ENCODE peak calls at places on chromosomes 4 and X, in nine cellular contexts. G is HS-27A; L is WTC11; A is naive B cell; Q is stimulated activated naive CD4-positive, alpha-beta T cell; J is LoVo; I is DND-41; C is effector CD4-positive, alpha-beta T cell; B is dermis blood vessel endothelial cell. R is an unnamed sample.

GRCh38 chr4:1234811-1235292 is 14.1 kb downstream of the CTBP1 start:
- DNase-seq in G (no peak), L (no peak), A (no peak), Q (no peak), J (no peak), I (no peak), C (no peak), B (no peak), R (peak; percentile 12)

GRCh38 chrX:118977424-118977823 is 3.0 kb downstream of the LONRF3 start:
- DNase-seq in G (no peak), L (no peak), A (no peak), Q (no peak), J (no peak), I (no peak), C (no peak), B (no peak), R (no peak)

GRCh38 chr4:119025916-119026661 is 109.5 kb upstream of the MYOZ2 start:
- DNase-seq in G (no peak), L (no peak), A (no peak), Q (no peak), J (peak; percentile 73), I (no peak), C (no peak), B (no peak), R (peak; percentile 78)

GRCh38 chrX:95063554-95063953 is 1389.5 kb downstream of the FAM133A start:
- DNase-seq in G (no peak), L (no peak), A (no peak), Q (no peak), J (no peak), I (no peak), C (no peak), B (no peak), R (no peak)

GRCh38 chr4:173040200-173040599 is 128.4 kb upstream of the GALNT7 start:
- DNase-seq in G (no peak), L (no peak), A (no peak), Q (no peak), J (no peak), I (no peak), C (no peak), B (peak; percentile 64), R (no peak)

GRCh38 chr4:118814054-118814453 is 21.9 kb downstream of the SEC24D start:
- DNase-seq in G (no peak), L (no peak), A (no peak), Q (no peak), J (no peak), I (no peak), C (no peak), B (no peak), R (no peak)

GRCh38 chr4:80053140-80053910 is 19.7 kb downstream of the ANTXR2 start:
- DNase-seq in G (no peak), L (no peak), A (no peak), Q (no peak), J (no peak), I (no peak), C (no peak), B (no peak), R (no peak)

GRCh38 chr4:186722856-186723206 is 825 bp downstream of the FAT1 start:
- DNase-seq in G (no peak), L (no peak), A (no peak), Q (no peak), J (no peak), I (no peak), C (no peak), B (no peak), R (no peak)

GRCh38 chr4:153290134-153290533 is 54.4 kb upstream of the MND1 start:
- DNase-seq in G (no peak), L (no peak), A (no peak), Q (no peak), J (no peak), I (no peak), C (no peak), B (no peak), R (no peak)

GRCh38 chr4:97394653-97395052 is 748.6 kb downstream of the STPG2 start:
- DNase-seq in G (no peak), L (no peak), A (no peak), Q (no peak), J (no peak), I (no peak), C (no peak), B (no peak), R (no peak)

GRCh38 chr4:56424697-56425514 is 10.5 kb downstream of the PPAT start:
- DNase-seq in G (no peak), L (no peak), A (peak; percentile 37), Q (peak; percentile 6), J (no peak), I (no peak), C (peak; percentile 35), B (peak; percentile 68), R (no peak)

GRCh38 chr4:164446516-164446915 is 307.4 kb upstream of the SMIM31 start:
- DNase-seq in G (no peak), L (no peak), A (no peak), Q (no peak), J (no peak), I (no peak), C (no peak), B (no peak), R (no peak)

GRCh38 chr4:78166582-78166981 is 109.5 kb downstream of the FRAS1 start:
- DNase-seq in G (no peak), L (no peak), A (no peak), Q (no peak), J (no peak), I (no peak), C (no peak), B (no peak), R (no peak)

GRCh38 chrX:44693255-44693654 is 150.6 kb upstream of the DUSP21 start:
- DNase-seq in G (no peak), L (no peak), A (no peak), Q (no peak), J (peak; percentile 41), I (no peak), C (no peak), B (no peak), R (no peak)

GRCh38 chrX:151753313-151754041 is 18.9 kb downstream of the CNGA2 start:
- DNase-seq in G (peak; percentile 20), L (peak; percentile 60), A (no peak), Q (no peak), J (peak; percentile 39), I (no peak), C (no peak), B (peak; percentile 73), R (peak; percentile 68)

GRCh38 chrX:57595381-57595811 is 3.6 kb downstream of the ZXDB start:
- DNase-seq in G (peak; percentile 51), L (no peak), A (no peak), Q (no peak), J (peak; percentile 1), I (no peak), C (no peak), B (peak; percentile 49), R (no peak)

GRCh38 chr4:152850377-152850776 is 70.6 kb downstream of the ARFIP1 start:
- DNase-seq in G (no peak), L (peak; percentile 25), A (peak; percentile 61), Q (peak; percentile 1), J (no peak), I (peak; percentile 41), C (no peak), B (peak; percentile 33), R (no peak)

GRCh38 chr4:8092282-8092681 is 66.3 kb downstream of the ABLIM2 start:
- DNase-seq in G (no peak), L (no peak), A (no peak), Q (no peak), J (no peak), I (no peak), C (no peak), B (no peak), R (no peak)

GRCh38 chrX:3094261-3094660 is 53.0 kb downstream of the ARSF start:
- DNase-seq in G (no peak), L (no peak), A (no peak), Q (no peak), J (peak; percentile 47), I (no peak), C (no peak), B (no peak), R (no peak)

GRCh38 chrX:154603438-154604430 is 15.3 kb downstream of the CTAG1B start:
- DNase-seq in G (peak; percentile 72), L (no peak), A (no peak), Q (no peak), J (peak; percentile 43), I (no peak), C (no peak), B (peak; percentile 57), R (no peak)

GRCh38 chrX:40719218-40719617 is 16.1 kb downstream of the MED14 start:
- DNase-seq in G (peak; percentile 45), L (no peak), A (no peak), Q (no peak), J (no peak), I (no peak), C (no peak), B (no peak), R (no peak)

GRCh38 chr4:126778348-126778747 is 854.4 kb upstream of the INTU start:
- DNase-seq in G (peak; percentile 19), L (no peak), A (no peak), Q (no peak), J (no peak), I (no peak), C (no peak), B (peak; percentile 61), R (no peak)

GRCh38 chr4:98873059-98873458 is 55.9 kb downstream of the EIF4E start:
- DNase-seq in G (no peak), L (no peak), A (no peak), Q (no peak), J (no peak), I (no peak), C (no peak), B (no peak), R (no peak)

GRCh38 chr4:37464373-37464772 is 219.8 kb downstream of the NWD2 start:
- DNase-seq in G (no peak), L (no peak), A (no peak), Q (no peak), J (no peak), I (no peak), C (no peak), B (no peak), R (no peak)

GRCh38 chrX:19715711-19716638 is 171.4 kb downstream of the SH3KBP1 start:
- DNase-seq in G (no peak), L (no peak), A (no peak), Q (no peak), J (no peak), I (no peak), C (no peak), B (no peak), R (no peak)

GRCh38 chrX:32150141-32150540 is 1061.2 kb downstream of the DMD start:
- DNase-seq in G (no peak), L (no peak), A (no peak), Q (no peak), J (no peak), I (no peak), C (no peak), B (no peak), R (no peak)

GRCh38 chr4:86626066-86626465 is 32.0 kb downstream of the PTPN13 start:
- DNase-seq in G (no peak), L (no peak), A (no peak), Q (no peak), J (no peak), I (no peak), C (no peak), B (no peak), R (no peak)

GRCh38 chr4:128846063-128846462 is 36.6 kb downstream of the JADE1 start:
- DNase-seq in G (no peak), L (no peak), A (no peak), Q (no peak), J (no peak), I (no peak), C (no peak), B (no peak), R (no peak)

GRCh38 chr4:95156452-95156765 is 392.4 kb downstream of the UNC5C start:
- DNase-seq in G (no peak), L (no peak), A (no peak), Q (no peak), J (no peak), I (no peak), C (no peak), B (no peak), R (no peak)

GRCh38 chrX:119492463-119492862 is 24.2 kb downstream of the SLC25A5 start:
- DNase-seq in G (no peak), L (no peak), A (no peak), Q (no peak), J (no peak), I (no peak), C (no peak), B (no peak), R (no peak)

GRCh38 chr4:102543030-102543505 is 41.9 kb downstream of the NFKB1 start:
- DNase-seq in G (no peak), L (no peak), A (no peak), Q (no peak), J (no peak), I (no peak), C (no peak), B (no peak), R (no peak)